ENCODE peak calls at places on chromosome 13, in ten cellular contexts. One of them, this sample, is unnamed.

GRCh38 chr13:101307181-101307701 is 109.1 kb downstream of the NALCN start:
- DNase-seq in NCI-H1930: no peak
- DNase-seq in stimulated activated CD4-positive, alpha-beta T cell treated with anti-CD3 and anti-CD28 coated beads, Interleukin-1b, Interleukin-23, amount 100 ng/mL, for 24 hours: no peak
- DNase-seq in ovary: no peak
- DNase-seq in cardiac muscle cell: peak; percentile 63
- DNase-seq in brain microvascular endothelial cell: peak; percentile 94
- DNase-seq in A172: no peak
- DNase-seq in NCI-H774: no peak
- DNase-seq in GM12892: no peak
- DNase-seq in stimulated activated CD8-positive, alpha-beta memory T cell treated with anti-CD3 and anti-CD28 coated beads, Interleukin-15, amount 100 ng/mL, for 1 hour: no peak
- DNase-seq in this sample: no peak

GRCh38 chr13:44191504-44192171 is 182.0 kb upstream of the SERP2 start:
- DNase-seq in GM12892: no peak
- DNase-seq in stimulated activated CD8-positive, alpha-beta memory T cell treated with anti-CD3 and anti-CD28 coated beads, Interleukin-15, amount 100 ng/mL, for 1 hour: no peak
- DNase-seq in cardiac muscle cell: peak; percentile 86
- DNase-seq in NCI-H1930: peak; percentile 61
- DNase-seq in NCI-H774: peak; percentile 77
- DNase-seq in A172: peak; percentile 51
- DNase-seq in stimulated activated CD4-positive, alpha-beta T cell treated with anti-CD3 and anti-CD28 coated beads, Interleukin-1b, Interleukin-23, amount 100 ng/mL, for 24 hours: no peak
- DNase-seq in ovary: peak; percentile 22
- DNase-seq in brain microvascular endothelial cell: peak; percentile 68
- DNase-seq in this sample: no peak

GRCh38 chr13:44050450-44051063 is 170.9 kb downstream of the LACC1 start:
- DNase-seq in A172: peak; percentile 18
- DNase-seq in cardiac muscle cell: peak; percentile 54
- DNase-seq in GM12892: no peak
- DNase-seq in stimulated activated CD8-positive, alpha-beta memory T cell treated with anti-CD3 and anti-CD28 coated beads, Interleukin-15, amount 100 ng/mL, for 1 hour: no peak
- DNase-seq in ovary: no peak
- DNase-seq in stimulated activated CD4-positive, alpha-beta T cell treated with anti-CD3 and anti-CD28 coated beads, Interleukin-1b, Interleukin-23, amount 100 ng/mL, for 24 hours: no peak
- DNase-seq in brain microvascular endothelial cell: peak; percentile 42
- DNase-seq in NCI-H1930: no peak
- DNase-seq in NCI-H774: no peak
- DNase-seq in this sample: no peak

GRCh38 chr13:48645845-48646244 is 7.9 kb upstream of the CYSLTR2 start:
- DNase-seq in A172: no peak
- DNase-seq in NCI-H1930: no peak
- DNase-seq in GM12892: no peak
- DNase-seq in stimulated activated CD4-positive, alpha-beta T cell treated with anti-CD3 and anti-CD28 coated beads, Interleukin-1b, Interleukin-23, amount 100 ng/mL, for 24 hours: no peak
- DNase-seq in NCI-H774: no peak
- DNase-seq in brain microvascular endothelial cell: no peak
- DNase-seq in ovary: no peak
- DNase-seq in stimulated activated CD8-positive, alpha-beta memory T cell treated with anti-CD3 and anti-CD28 coated beads, Interleukin-15, amount 100 ng/mL, for 1 hour: no peak
- DNase-seq in cardiac muscle cell: no peak
- DNase-seq in this sample: no peak

GRCh38 chr13:34730966-34731365 is 211.1 kb upstream of the NBEA start:
- DNase-seq in NCI-H1930: no peak
- DNase-seq in cardiac muscle cell: no peak
- DNase-seq in stimulated activated CD4-positive, alpha-beta T cell treated with anti-CD3 and anti-CD28 coated beads, Interleukin-1b, Interleukin-23, amount 100 ng/mL, for 24 hours: no peak
- DNase-seq in brain microvascular endothelial cell: no peak
- DNase-seq in A172: no peak
- DNase-seq in GM12892: no peak
- DNase-seq in ovary: no peak
- DNase-seq in NCI-H774: no peak
- DNase-seq in stimulated activated CD8-positive, alpha-beta memory T cell treated with anti-CD3 and anti-CD28 coated beads, Interleukin-15, amount 100 ng/mL, for 1 hour: no peak
- DNase-seq in this sample: no peak

GRCh38 chr13:100650321-100650720 is 24.3 kb downstream of the TMTC4 start:
- DNase-seq in stimulated activated CD4-positive, alpha-beta T cell treated with anti-CD3 and anti-CD28 coated beads, Interleukin-1b, Interleukin-23, amount 100 ng/mL, for 24 hours: no peak
- DNase-seq in NCI-H1930: no peak
- DNase-seq in A172: no peak
- DNase-seq in cardiac muscle cell: no peak
- DNase-seq in GM12892: no peak
- DNase-seq in stimulated activated CD8-positive, alpha-beta memory T cell treated with anti-CD3 and anti-CD28 coated beads, Interleukin-15, amount 100 ng/mL, for 1 hour: no peak
- DNase-seq in NCI-H774: no peak
- DNase-seq in brain microvascular endothelial cell: no peak
- DNase-seq in ovary: no peak
- DNase-seq in this sample: no peak

GRCh38 chr13:21583496-21583895 is 20.5 kb downstream of the MICU2 start:
- DNase-seq in GM12892: no peak
- DNase-seq in A172: peak; percentile 30
- DNase-seq in brain microvascular endothelial cell: peak; percentile 67
- DNase-seq in NCI-H1930: no peak
- DNase-seq in ovary: no peak
- DNase-seq in NCI-H774: no peak
- DNase-seq in stimulated activated CD4-positive, alpha-beta T cell treated with anti-CD3 and anti-CD28 coated beads, Interleukin-1b, Interleukin-23, amount 100 ng/mL, for 24 hours: no peak
- DNase-seq in cardiac muscle cell: peak; percentile 76
- DNase-seq in stimulated activated CD8-positive, alpha-beta memory T cell treated with anti-CD3 and anti-CD28 coated beads, Interleukin-15, amount 100 ng/mL, for 1 hour: no peak
- DNase-seq in this sample: peak; percentile 43

GRCh38 chr13:93991569-93991968 is 487.9 kb downstream of the DCT start:
- DNase-seq in brain microvascular endothelial cell: no peak
- DNase-seq in NCI-H1930: no peak
- DNase-seq in stimulated activated CD4-positive, alpha-beta T cell treated with anti-CD3 and anti-CD28 coated beads, Interleukin-1b, Interleukin-23, amount 100 ng/mL, for 24 hours: no peak
- DNase-seq in GM12892: no peak
- DNase-seq in ovary: no peak
- DNase-seq in cardiac muscle cell: no peak
- DNase-seq in NCI-H774: no peak
- DNase-seq in stimulated activated CD8-positive, alpha-beta memory T cell treated with anti-CD3 and anti-CD28 coated beads, Interleukin-15, amount 100 ng/mL, for 1 hour: no peak
- DNase-seq in A172: no peak
- DNase-seq in this sample: no peak

GRCh38 chr13:97403893-97404683 is 29.9 kb upstream of the RAP2A start:
- DNase-seq in NCI-H774: no peak
- DNase-seq in stimulated activated CD8-positive, alpha-beta memory T cell treated with anti-CD3 and anti-CD28 coated beads, Interleukin-15, amount 100 ng/mL, for 1 hour: no peak
- DNase-seq in stimulated activated CD4-positive, alpha-beta T cell treated with anti-CD3 and anti-CD28 coated beads, Interleukin-1b, Interleukin-23, amount 100 ng/mL, for 24 hours: no peak
- DNase-seq in brain microvascular endothelial cell: no peak
- DNase-seq in A172: no peak
- DNase-seq in GM12892: no peak
- DNase-seq in cardiac muscle cell: no peak
- DNase-seq in NCI-H1930: no peak
- DNase-seq in ovary: no peak
- DNase-seq in this sample: no peak

GRCh38 chr13:28485551-28485950 is 9.4 kb downstream of the FLT1 start:
- DNase-seq in stimulated activated CD4-positive, alpha-beta T cell treated with anti-CD3 and anti-CD28 coated beads, Interleukin-1b, Interleukin-23, amount 100 ng/mL, for 24 hours: no peak
- DNase-seq in NCI-H1930: no peak
- DNase-seq in NCI-H774: no peak
- DNase-seq in ovary: no peak
- DNase-seq in brain microvascular endothelial cell: no peak
- DNase-seq in stimulated activated CD8-positive, alpha-beta memory T cell treated with anti-CD3 and anti-CD28 coated beads, Interleukin-15, amount 100 ng/mL, for 1 hour: no peak
- DNase-seq in A172: no peak
- DNase-seq in GM12892: no peak
- DNase-seq in cardiac muscle cell: no peak
- DNase-seq in this sample: no peak

GRCh38 chr13:85148009-85148408 is 651.2 kb downstream of the SLITRK6 start:
- DNase-seq in cardiac muscle cell: peak; percentile 11
- DNase-seq in ovary: no peak
- DNase-seq in stimulated activated CD4-positive, alpha-beta T cell treated with anti-CD3 and anti-CD28 coated beads, Interleukin-1b, Interleukin-23, amount 100 ng/mL, for 24 hours: no peak
- DNase-seq in NCI-H774: no peak
- DNase-seq in brain microvascular endothelial cell: no peak
- DNase-seq in stimulated activated CD8-positive, alpha-beta memory T cell treated with anti-CD3 and anti-CD28 coated beads, Interleukin-15, amount 100 ng/mL, for 1 hour: no peak
- DNase-seq in A172: peak; percentile 13
- DNase-seq in NCI-H1930: no peak
- DNase-seq in GM12892: no peak
- DNase-seq in this sample: no peak

GRCh38 chr13:97018029-97018819 is 23.9 kb upstream of the OXGR1 start:
- DNase-seq in NCI-H1930: peak; percentile 8
- DNase-seq in ovary: peak; percentile 8
- DNase-seq in brain microvascular endothelial cell: peak; percentile 66
- DNase-seq in GM12892: no peak
- DNase-seq in cardiac muscle cell: peak; percentile 75
- DNase-seq in stimulated activated CD4-positive, alpha-beta T cell treated with anti-CD3 and anti-CD28 coated beads, Interleukin-1b, Interleukin-23, amount 100 ng/mL, for 24 hours: no peak
- DNase-seq in NCI-H774: peak; percentile 32
- DNase-seq in stimulated activated CD8-positive, alpha-beta memory T cell treated with anti-CD3 and anti-CD28 coated beads, Interleukin-15, amount 100 ng/mL, for 1 hour: peak; percentile 6
- DNase-seq in A172: peak; percentile 60
- DNase-seq in this sample: peak; percentile 41

This sample was measured in NCI-H226.